ENCODE peak calls at places on chromosome 18, in four cellular contexts. M, O, Y and Q are unnamed samples. For H3K4me1, the result is how much of the 10 kb centered on the place peaks cover.

GRCh38 chr18:58754544-58755068 is 83.3 kb downstream of the MALT1 start:
- DNase-seq in M (no peak), O (no peak), Y (no peak), Q (no peak)

GRCh38 chr18:50453732-50454131 is 78.9 kb downstream of the SKA1 start:
- DNase-seq in M (no peak), O (no peak), Y (no peak), Q (no peak)

GRCh38 chr18:34929336-34929780 is 111.9 kb upstream of the MAPRE2 start:
- DNase-seq in M (no peak), O (no peak), Y (peak), Q (peak)

GRCh38 chr18:57677289-57678211 is 55.9 kb upstream of the NARS1 start:
- DNase-seq in M (no peak), O (no peak), Y (no peak), Q (no peak)

GRCh38 chr18:68152770-68153169 is 562.1 kb downstream of the TMX3 start:
- DNase-seq in M (peak), O (no peak), Y (peak), Q (peak)

GRCh38 chr18:58393295-58393694 is 235.6 kb downstream of the ALPK2 start:
- DNase-seq in M (no peak), O (no peak), Y (no peak), Q (no peak)

GRCh38 chr18:48203961-48204666 is 205.1 kb downstream of the ZBTB7C start:
- DNase-seq in M (no peak), O (no peak), Y (no peak), Q (no peak)

GRCh38 chr18:903703-904102 is 968 bp upstream of the ADCYAP1 start:
- DNase-seq in M (peak), O (peak), Y (no peak), Q (peak)

GRCh38 chr18:48846423-48846932 is 104.3 kb downstream of the SMAD7 start:
- DNase-seq in M (no peak), O (no peak), Y (no peak), Q (no peak)

GRCh38 chr18:48649231-48649630 is 110.4 kb downstream of the CTIF start:
- DNase-seq in M (no peak), O (no peak), Y (peak), Q (no peak)

GRCh38 chr18:80136679-80137078 is 27.6 kb downstream of the ADNP2 start:
- DNase-seq in M (no peak), O (no peak), Y (no peak), Q (no peak)

GRCh38 chr18:55219059-55219458 is 259.8 kb upstream of the CCDC68 start:
- DNase-seq in M (no peak), O (no peak), Y (no peak), Q (no peak)

GRCh38 chr18:62979172-62979571 is 263.8 kb downstream of the PHLPP1 start:
- DNase-seq in M (no peak), O (no peak), Y (no peak), Q (no peak)

GRCh38 chr18:57644540-57644939 is 22.9 kb upstream of the NARS1 start:
- DNase-seq in M (no peak), O (no peak), Y (no peak), Q (peak)

GRCh38 chr18:10226971-10227370 is 227.5 kb upstream of the APCDD1 start:
- DNase-seq in M (no peak), O (no peak), Y (no peak), Q (no peak)

GRCh38 chr18:58526425-58527115 is 102.3 kb downstream of the ALPK2 start:
- DNase-seq in M (no peak), O (no peak), Y (peak), Q (peak)

DNA sequence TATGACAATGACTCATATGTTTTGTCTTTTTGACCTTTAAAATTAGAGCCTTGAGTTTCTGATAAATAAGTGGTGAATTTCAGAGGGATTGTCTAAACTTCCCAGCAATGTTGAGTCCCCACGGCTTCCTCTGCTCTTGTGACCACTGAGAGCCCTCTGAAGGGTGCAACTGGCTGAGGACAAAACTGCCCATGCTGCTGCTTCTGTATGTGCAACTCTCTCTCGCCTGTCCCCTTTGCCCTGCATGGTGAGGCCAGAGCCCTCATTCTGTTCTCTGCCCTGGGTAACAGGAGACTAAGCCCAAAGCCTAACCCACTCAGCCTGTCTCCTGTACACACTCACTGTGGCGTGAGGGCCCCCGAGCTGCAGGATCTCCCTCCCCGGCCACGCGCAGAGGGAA is 52.6 kb upstream of the SLC14A1 start:
- DNase-seq in M (no peak), O (no peak), Y (no peak), Q (no peak)
- H3K4me1 ChIP-seq in M (under half), O (under half), Y (under half), Q (under half)

DNA sequence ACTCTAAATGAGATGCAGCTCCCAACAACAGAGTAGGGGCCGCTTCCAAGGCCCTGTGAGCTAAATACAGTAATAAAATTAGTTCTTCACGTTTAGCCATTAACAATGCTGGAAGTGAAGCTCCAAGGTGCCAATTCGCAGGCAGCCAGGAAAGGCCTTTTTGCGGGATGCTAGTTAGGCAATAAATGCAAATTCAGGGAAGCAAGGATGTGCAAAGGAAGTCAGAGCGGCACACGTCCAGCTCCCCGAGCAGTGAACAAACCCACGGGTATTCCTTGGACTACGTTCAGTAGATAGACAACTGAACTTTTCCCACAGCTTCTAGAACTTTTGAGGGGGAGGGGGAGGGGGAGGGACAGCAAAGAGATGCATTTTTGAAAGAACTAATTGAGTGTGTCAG is 6.9 kb downstream of the ZNF516 start:
- DNase-seq in M (no peak), O (no peak), Y (no peak), Q (no peak)
- TF ChIP-seq RNF2 in M (no peak), O (no peak), Y (no peak), Q (no peak)

GRCh38 chr18:12640881-12641200 is 17.1 kb downstream of the SPIRE1 start:
- DNase-seq in M (peak), O (no peak), Y (no peak), Q (no peak)

GRCh38 chr18:12637901-12638633 is 19.8 kb downstream of the SPIRE1 start:
- DNase-seq in M (no peak), O (no peak), Y (no peak), Q (no peak)

GRCh38 chr18:12637393-12637792 is 20.5 kb downstream of the SPIRE1 start:
- DNase-seq in M (no peak), O (no peak), Y (no peak), Q (no peak)

GRCh38 chr18:12638634-12639124 is 19.2 kb downstream of the SPIRE1 start:
- DNase-seq in M (no peak), O (no peak), Y (no peak), Q (no peak)

GRCh38 chr18:12639990-12640880 is 17.7 kb downstream of the SPIRE1 start:
- DNase-seq in M (no peak), O (peak), Y (peak), Q (peak)
- TF ChIP-seq PHF8 in M (no peak), O (no peak), Y (no peak), Q (no peak)

DNA sequence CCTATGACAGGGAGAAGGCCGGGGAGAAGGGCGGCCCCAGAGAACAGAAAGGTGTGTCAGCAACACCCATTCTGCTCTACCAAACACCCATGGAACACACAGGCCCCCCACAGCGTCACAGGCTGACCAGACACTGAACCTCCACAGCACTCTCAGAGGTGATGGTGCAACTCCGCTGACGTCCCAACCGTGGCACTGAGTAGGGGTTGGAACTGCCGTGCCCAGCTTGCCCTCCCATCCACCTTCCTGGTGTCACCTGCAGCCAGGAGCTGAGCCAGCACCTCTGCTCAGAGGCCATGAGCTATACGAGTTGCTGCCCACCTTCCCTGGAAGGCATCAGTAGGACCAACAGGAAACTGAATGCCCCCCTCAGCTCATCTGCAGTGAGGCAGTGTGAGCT is 412.9 kb upstream of the SALL3 start:
- DNase-seq in M (no peak), O (no peak), Y (no peak), Q (no peak)
- H3K4me1 ChIP-seq in M (under half), O (under half), Y (under half), Q (under half)